ENCODE peak calls at places on chromosomes 5 and 9, in six cellular contexts. E is H9, A is IMR-90, K is neuronal stem cell, G is trophoblast cell, J is H1. H is an unnamed sample.
A peak's percentile ranks its signal among the peaks of the same experiment; 100 is the strongest.

GRCh38 chr5:11602298-11602697 is 301.9 kb downstream of the CTNND2 start:
- DNase-seq in E (no peak), A (no peak), K (no peak), G (peak; percentile 23), J (no peak), H (no peak)

GRCh38 chr5:148457183-148457620 is 73.4 kb downstream of the FBXO38 start:
- DNase-seq in E (no peak), A (no peak), K (no peak), G (no peak), J (no peak), H (peak; percentile 19)

GRCh38 chr9:69411246-69411645 is 86.2 kb downstream of the ENTREP1 start:
- DNase-seq in E (no peak), A (no peak), K (no peak), G (no peak), J (no peak), H (no peak)

GRCh38 chr9:107215381-107215780 is 67.7 kb upstream of the RAD23B start:
- DNase-seq in E (no peak), A (peak; percentile 47), K (no peak), G (peak; percentile 6), J (no peak), H (peak; percentile 50)

GRCh38 chr5:78369680-78370079 is 9.3 kb downstream of the SCAMP1 start:
- DNase-seq in E (no peak), A (no peak), K (no peak), G (no peak), J (no peak), H (no peak)

GRCh38 chr9:135888126-135888765 is 19.1 kb downstream of the CAMSAP1 start:
- DNase-seq in E (no peak), A (no peak), K (no peak), G (no peak), J (no peak), H (no peak)

GRCh38 chr5:51375084-51375483 is 8.2 kb upstream of the ISL1 start:
- DNase-seq in E (no peak), A (no peak), K (no peak), G (no peak), J (no peak), H (no peak)

GRCh38 chr9:74696520-74696919 is 191.2 kb downstream of the TRPM6 start:
- DNase-seq in E (no peak), A (no peak), K (no peak), G (no peak), J (no peak), H (no peak)

GRCh38 chr9:21836437-21837161 is 34.2 kb downstream of the MTAP start:
- DNase-seq in E (no peak), A (peak; percentile 100), K (no peak), G (peak; percentile 1), J (no peak), H (peak; percentile 98)

GRCh38 chr9:81690251-81690851 is 1.0 kb upstream of the TLE1 start:
- DNase-seq in E (peak; percentile 53), A (peak; percentile 27), K (no peak), G (peak; percentile 90), J (no peak), H (no peak)

GRCh38 chr5:51381801-51382507 is 1.3 kb upstream of the ISL1 start:
- DNase-seq in E (no peak), A (no peak), K (peak; percentile 20), G (peak; percentile 12), J (no peak), H (peak; percentile 69)

GRCh38 chr5:178232124-178232919 is at the start of gene PHYKPL:
- DNase-seq in E (peak; percentile 78), A (peak; percentile 58), K (peak; percentile 67), G (peak; percentile 63), J (peak; percentile 83), H (peak; percentile 72)

GRCh38 chr5:90050135-90050534 is 359.4 kb downstream of the CETN3 start:
- DNase-seq in E (no peak), A (no peak), K (no peak), G (no peak), J (no peak), H (no peak)

GRCh38 chr5:1513326-1514026 is 10.3 kb downstream of the LPCAT1 start:
- DNase-seq in E (peak; percentile 24), A (no peak), K (no peak), G (no peak), J (no peak), H (no peak)

GRCh38 chr5:146409081-146409671 is 38.0 kb upstream of the TCERG1 start:
- DNase-seq in E (no peak), A (peak; percentile 26), K (peak; percentile 9), G (no peak), J (no peak), H (no peak)

GRCh38 chr5:107247427-107247826 is 423.3 kb downstream of the EFNA5 start:
- DNase-seq in E (no peak), A (peak; percentile 26), K (no peak), G (no peak), J (no peak), H (no peak)

GRCh38 chr5:143893638-143894037 is 81.7 kb downstream of the HMHB1 start:
- DNase-seq in E (no peak), A (no peak), K (no peak), G (no peak), J (no peak), H (no peak)

GRCh38 chr9:14303110-14303509 is 10.8 kb downstream of the NFIB start:
- DNase-seq in E (no peak), A (no peak), K (no peak), G (no peak), J (no peak), H (no peak)

GRCh38 chr5:178839319-178839704 is 20.4 kb upstream of the ZNF354B start:
- DNase-seq in E (peak; percentile 83), A (no peak), K (no peak), G (peak; percentile 100), J (peak; percentile 70), H (no peak)

DNA sequence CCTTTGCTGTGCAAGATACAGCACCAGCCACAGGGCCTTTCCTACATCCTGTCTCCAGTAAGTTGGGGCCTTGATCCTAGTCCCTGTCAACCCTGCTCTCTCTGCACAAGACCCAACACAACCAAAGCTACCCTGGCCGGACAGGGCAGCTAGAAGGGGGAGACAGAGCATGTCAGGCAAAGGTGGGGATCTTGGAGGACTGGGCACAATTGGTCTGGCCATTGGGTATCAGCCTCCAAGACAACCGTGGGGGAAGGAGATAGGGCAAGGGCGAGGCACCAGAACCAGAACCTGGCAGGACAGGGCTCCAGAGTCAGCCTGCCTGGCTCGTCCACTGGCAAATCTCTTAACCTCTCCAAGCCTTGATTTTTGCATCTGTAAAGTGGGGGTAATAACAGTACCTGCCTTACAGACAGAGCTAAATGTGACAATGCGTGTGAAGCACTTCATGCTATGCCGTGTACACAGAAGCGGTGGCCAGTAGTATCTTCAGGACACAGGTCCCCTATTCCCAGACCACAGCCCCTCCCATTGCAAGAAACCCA is 51.6 kb upstream of the CDKN2AIPNL start:
- DNase-seq in E (no peak), A (no peak), K (no peak), G (no peak), J (no peak), H (no peak)
- H2BK5ac ChIP-seq in E (no peak overlapping the region), A (no peak overlapping the region), K (no peak overlapping the region), G (no peak overlapping the region), J (peak overlapping the region; percentile 13), H (no peak overlapping the region)

GRCh38 chr9:134644715-134645606 is 3.4 kb downstream of the COL5A1 start:
- DNase-seq in E (no peak), A (peak; percentile 99), K (no peak), G (peak; percentile 19), J (no peak), H (peak; percentile 95)
- H3K23ac ChIP-seq in E (no peak overlapping the region), A (peak overlapping the region; percentile 66), K (no peak overlapping the region), G (no peak overlapping the region), J (no peak overlapping the region), H (no peak overlapping the region)

GRCh38 chr9:87270241-87271234 is 227.1 kb upstream of the DAPK1 start:
- DNase-seq in E (no peak), A (peak; percentile 85), K (peak; percentile 40), G (no peak), J (no peak), H (peak; percentile 80)

GRCh38 chr9:87269777-87270176 is 227.9 kb upstream of the DAPK1 start:
- DNase-seq in E (no peak), A (no peak), K (no peak), G (no peak), J (no peak), H (no peak)

GRCh38 chr9:87269296-87269695 is 228.4 kb upstream of the DAPK1 start:
- DNase-seq in E (no peak), A (no peak), K (no peak), G (no peak), J (no peak), H (no peak)

GRCh38 chr9:87275039-87275725 is 222.5 kb upstream of the DAPK1 start:
- DNase-seq in E (no peak), A (no peak), K (no peak), G (no peak), J (no peak), H (no peak)

GRCh38 chr9:87271696-87272477 is 225.8 kb upstream of the DAPK1 start:
- DNase-seq in E (no peak), A (peak; percentile 13), K (no peak), G (no peak), J (no peak), H (peak; percentile 30)
- H4K91ac ChIP-seq in E (no peak overlapping the region), A (peak overlapping the region; percentile 70), K (no peak overlapping the region), G (no peak overlapping the region), J (no peak overlapping the region), H (no peak overlapping the region)

GRCh38 chr5:41356746-41357145 is 143.4 kb upstream of the C6 start:
- DNase-seq in E (no peak), A (no peak), K (no peak), G (no peak), J (no peak), H (no peak)
- H2BK5ac ChIP-seq in E (no peak overlapping the region), A (no peak overlapping the region), K (no peak overlapping the region), G (no peak overlapping the region), J (no peak overlapping the region), H (no peak overlapping the region)

GRCh38 chr9:136921718-136922117 is 22.8 kb downstream of the FBXW5 start:
- DNase-seq in E (peak; percentile 22), A (no peak), K (no peak), G (no peak), J (no peak), H (no peak)

GRCh38 chr9:136925414-136926153 is 19.0 kb downstream of the FBXW5 start:
- DNase-seq in E (peak; percentile 32), A (no peak), K (no peak), G (peak; percentile 71), J (no peak), H (no peak)

GRCh38 chr9:136922540-136922939 is 22.0 kb downstream of the FBXW5 start:
- DNase-seq in E (no peak), A (no peak), K (no peak), G (no peak), J (no peak), H (no peak)

GRCh38 chr9:136926154-136926704 is 18.3 kb downstream of the FBXW5 start:
- DNase-seq in E (peak; percentile 20), A (no peak), K (no peak), G (no peak), J (no peak), H (no peak)

DNA sequence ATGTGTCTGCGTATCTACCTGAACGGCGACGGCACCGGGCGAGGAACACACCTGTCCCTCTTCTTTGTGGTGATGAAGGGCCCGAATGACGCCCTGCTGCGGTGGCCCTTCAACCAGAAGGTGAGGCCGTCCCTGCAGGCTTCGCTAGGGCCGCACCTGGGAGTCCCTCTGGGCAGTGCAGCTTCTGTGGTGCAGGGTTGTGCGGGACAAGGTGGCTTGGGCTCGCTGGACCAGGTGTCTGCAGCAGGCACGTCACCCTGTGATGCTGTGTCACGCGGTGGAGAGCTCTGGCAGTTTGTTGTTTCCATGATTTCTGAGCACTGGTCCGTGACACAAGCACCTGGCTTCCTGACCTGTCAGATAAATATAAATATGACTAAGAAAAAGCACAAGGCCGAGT is 20.7 kb downstream of the FBXW5 start:
- DNase-seq in E (peak; percentile 19), A (no peak), K (no peak), G (no peak), J (no peak), H (no peak)
- H3K23ac ChIP-seq in E (no peak overlapping the region), A (no peak overlapping the region), K (peak overlapping the region; percentile 73), G (no peak overlapping the region), J (no peak overlapping the region), H (no peak overlapping the region)